ENCODE peak calls at places on chromosomes 4 and X, in four cellular contexts. A, X, U and W are unnamed samples.
A peak's percentile ranks its signal among the peaks of the same experiment; 100 is the strongest.

GRCh38 chrX:129493643-129494042 is 29.6 kb downstream of the SMARCA1 start:
- DNase-seq in X (no peak), A (no peak), U (no peak), W (no peak)

GRCh38 chr4:53861856-53862610 is 202.4 kb downstream of the CHIC2 start:
- DNase-seq in U (no peak), A (no peak), X (no peak), W (no peak)

GRCh38 chr4:6917445-6918241 is 8.0 kb downstream of the TBC1D14 start:
- DNase-seq in X (peak; percentile 75), A (no peak), U (peak; percentile 69), W (peak; percentile 95)

GRCh38 chr4:155974476-155974749 is 20.7 kb upstream of the CTSO start:
- DNase-seq in A (no peak), U (no peak), X (no peak), W (no peak)

GRCh38 chr4:81471361-81472248 is at the start of gene RASGEF1B:
- DNase-seq in X (peak; percentile 95), A (peak; percentile 82), U (peak; percentile 67), W (peak; percentile 32)

GRCh38 chrX:87661761-87662160 is 144.2 kb downstream of the KLHL4 start:
- DNase-seq in A (no peak), X (no peak), U (no peak), W (no peak)

GRCh38 chrX:111168314-111168713 is 72.3 kb downstream of the PAK3 start:
- DNase-seq in A (no peak), U (peak; percentile 11), X (peak; percentile 3), W (peak; percentile 0)

GRCh38 chr4:120921456-120922389 is 803 bp downstream of the PRDM5 start:
- DNase-seq in U (peak; percentile 41), A (peak; percentile 65), X (no peak), W (no peak)

GRCh38 chr4:149961876-149962597 is 116.2 kb upstream of the DCLK2 start:
- DNase-seq in X (no peak), U (no peak), A (no peak), W (no peak)

GRCh38 chr4:84681488-84682274 is 98.8 kb downstream of the CDS1 start:
- DNase-seq in X (peak; percentile 10), A (no peak), U (no peak), W (peak; percentile 38)

GRCh38 chrX:10618911-10619310 is 1.5 kb downstream of the MID1 start:
- DNase-seq in X (no peak), A (no peak), U (no peak), W (no peak)

GRCh38 chr4:114694770-114695169 is 96.2 kb downstream of the UGT8 start:
- DNase-seq in A (no peak), U (no peak), X (peak; percentile 5), W (peak; percentile 12)

GRCh38 chr4:167775374-167775773 is 317.0 kb upstream of the ANXA10 start:
- DNase-seq in X (no peak), U (no peak), A (no peak), W (no peak)

GRCh38 chrX:151724563-151725337 is 8.9 kb downstream of the FATE1 start:
- DNase-seq in A (no peak), U (no peak), X (no peak), W (no peak)

GRCh38 chr4:4502694-4503311 is 39.0 kb downstream of the STX18 start:
- DNase-seq in U (no peak), A (no peak), X (peak; percentile 32), W (no peak)

GRCh38 chrX:13938053-13938765 is 91.5 kb downstream of the GEMIN8 start:
- DNase-seq in A (peak; percentile 67), U (peak; percentile 75), X (no peak), W (no peak)

GRCh38 chrX:118496763-118497079 is 1.1 kb downstream of the DOCK11 start:
- DNase-seq in A (no peak), U (no peak), X (no peak), W (no peak)

GRCh38 chrX:34332336-34332735 is 200.2 kb upstream of the FAM47A start:
- DNase-seq in X (no peak), A (no peak), U (no peak), W (no peak)

GRCh38 chrX:19805054-19805690 is 82.2 kb downstream of the SH3KBP1 start:
- DNase-seq in A (no peak), X (no peak), U (no peak), W (no peak)

GRCh38 chrX:101656817-101657216 is 2.8 kb downstream of the ARMCX2 start:
- DNase-seq in A (no peak), X (no peak), U (no peak), W (no peak)

GRCh38 chr4:147799986-147800555 is 68.2 kb downstream of the ARHGAP10 start:
- DNase-seq in A (no peak), U (no peak), X (no peak), W (no peak)

GRCh38 chrX:122783918-122784317 is 400.2 kb upstream of the GRIA3 start:
- DNase-seq in X (no peak), A (no peak), U (no peak), W (no peak)

GRCh38 chrX:111955916-111956315 is 79.9 kb downstream of the TRPC5OS start:
- DNase-seq in U (no peak), X (no peak), A (no peak), W (no peak)

GRCh38 chrX:2788980-2789379 is 37.1 kb downstream of the XG start:
- DNase-seq in U (no peak), X (no peak), A (no peak), W (no peak)

GRCh38 chrX:47497274-47497673 is 14.3 kb upstream of the ZNF41 start:
- DNase-seq in A (no peak), X (peak; percentile 16), U (no peak), W (no peak)

GRCh38 chrX:149511081-149511480 is 6.0 kb upstream of the IDS start:
- DNase-seq in X (no peak), A (no peak), U (no peak), W (no peak)

GRCh38 chrX:37846141-37846540 is 1.2 kb downstream of the DYNLT3 start:
- DNase-seq in X (no peak), U (no peak), A (no peak), W (no peak)

GRCh38 chrX:78199851-78200250 is 60.4 kb upstream of the TAF9B start:
- DNase-seq in X (peak; percentile 61), U (no peak), A (no peak), W (peak; percentile 31)

GRCh38 chr4:5874811-5875465 is 17.9 kb downstream of the CRMP1 start:
- DNase-seq in A (no peak), U (peak; percentile 38), X (no peak), W (no peak)

GRCh38 chr4:78954048-78954666 is 14.9 kb upstream of the PAQR3 start:
- DNase-seq in A (no peak), U (peak; percentile 37), X (peak; percentile 36), W (peak; percentile 9)

GRCh38 chr4:24226018-24226417 is 336.2 kb upstream of the PPARGC1A start:
- DNase-seq in A (no peak), X (no peak), U (no peak), W (no peak)

DNA sequence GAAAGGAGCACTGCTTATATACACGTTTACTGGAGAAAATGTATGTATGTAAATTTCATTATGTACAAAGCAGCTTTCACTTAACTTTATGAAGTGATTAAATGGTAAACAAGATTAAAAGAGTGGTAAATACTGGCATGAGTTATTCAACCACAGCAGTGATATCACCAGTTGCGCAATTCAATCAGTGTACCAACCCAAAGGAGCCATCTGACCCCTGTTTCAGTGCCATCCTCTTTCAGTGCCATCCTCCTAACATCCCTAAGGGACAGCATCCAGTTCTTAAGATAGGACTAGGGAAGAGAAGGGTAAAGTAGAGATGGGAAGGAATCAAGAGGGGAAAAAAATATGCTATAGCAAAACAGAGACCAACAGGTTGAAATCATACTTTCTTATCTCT is 16.2 kb downstream of the HPF1 start:
- DNase-seq in X (no peak), A (no peak), U (no peak), W (no peak)
- TF ChIP-seq JUN in X (no peak), A (no peak), U (no peak), W (no peak)

DNA sequence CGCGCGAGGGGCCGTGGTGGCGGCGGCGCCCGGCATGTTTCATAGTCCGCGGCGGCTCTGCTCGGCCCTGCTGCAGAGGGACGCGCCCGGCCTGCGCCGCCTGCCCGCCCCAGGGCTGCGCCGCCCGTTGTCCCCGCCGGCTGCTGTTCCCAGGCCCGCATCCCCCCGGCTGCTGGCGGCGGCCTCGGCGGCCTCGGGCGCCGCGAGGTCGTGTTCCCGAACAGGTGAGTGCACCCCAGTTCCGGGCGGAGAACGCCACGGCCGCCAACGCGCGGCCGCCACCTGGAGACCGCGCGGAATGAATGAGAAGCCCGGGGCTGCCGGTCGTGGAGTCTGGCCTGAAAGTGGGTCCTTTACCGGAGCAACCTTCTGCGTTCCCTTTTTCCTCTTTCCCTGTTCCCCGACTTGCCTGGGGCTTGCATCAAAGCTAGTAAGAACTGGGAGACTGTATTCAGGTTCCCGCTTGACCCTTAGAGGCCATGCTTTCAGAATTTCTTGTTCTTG is 419 bp downstream of the NOCT start:
- DNase-seq in U (no peak), A (no peak), X (peak; percentile 56), W (peak; percentile 12)
- TF ChIP-seq ATF3 in U (no peak), A (no peak), X (no peak), W (no peak)

GRCh38 chrX:153944140-153944799 is at the start of gene RENBP:
- DNase-seq in A (no peak), U (peak; percentile 57), X (peak; percentile 59), W (no peak)
- TF ChIP-seq JUN in A (no peak), U (no peak), X (no peak), W (no peak)

DNA sequence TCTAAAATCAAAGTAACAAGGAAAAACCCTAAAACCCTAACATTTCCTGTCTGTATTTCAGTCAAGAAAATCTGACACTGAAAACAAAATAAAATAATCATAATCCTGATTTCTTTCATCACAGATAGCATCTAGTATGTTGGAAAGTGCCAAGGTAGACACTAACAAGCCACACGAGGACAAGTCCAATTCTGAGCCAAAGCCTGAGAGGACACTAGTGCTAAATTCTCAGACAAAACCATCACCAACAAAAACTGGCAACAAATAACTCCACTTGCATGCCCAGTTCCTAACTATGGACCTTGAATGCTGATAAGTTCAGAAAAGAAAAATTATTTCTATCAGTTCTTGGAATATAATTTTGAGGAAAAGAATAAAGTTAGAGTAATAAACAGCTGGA is 113.7 kb downstream of the MANBA start:
- DNase-seq in U (no peak), X (no peak), A (no peak), W (no peak)
- TF ChIP-seq ATF3 in U (no peak), X (no peak), A (no peak), W (no peak)